ENCODE peak calls at places on chromosomes 12 and 14, in seven cellular contexts. I is heart left ventricle, J is tibial artery, K is PC-3, T is IMR-90, M is cardiac muscle cell, G is mesenchymal stem cell. L is an unnamed sample. For H3K36me3, the result is how much of the 10 kb centered on the place peaks cover.

GRCh38 chr12:125185740-125186470 is 120.7 kb downstream of the AACS start:
- DNase-seq in I (peak), J (peak), K (peak), T (peak), M (peak), G (peak), L (peak)

GRCh38 chr14:54207075-54207474 is 189.7 kb upstream of the CDKN3 start:
- DNase-seq in I (no peak), J (no peak), K (no peak), T (peak), M (no peak), G (peak), L (peak)

GRCh38 chr14:25836647-25837046 is 761.2 kb downstream of the NOVA1 start:
- DNase-seq in I (no peak), J (no peak), K (no peak), T (no peak), M (no peak), G (no peak), L (no peak)

GRCh38 chr14:89801128-89801527 is 153.4 kb downstream of the EFCAB11 start:
- DNase-seq in I (no peak), J (no peak), K (peak), T (peak), M (no peak), G (no peak), L (peak)

GRCh38 chr12:65490193-65490592 is 211.7 kb downstream of the MSRB3 start:
- DNase-seq in I (no peak), J (no peak), K (peak), T (no peak), M (no peak), G (no peak), L (no peak)

GRCh38 chr12:132549059-132549458 is 59.1 kb downstream of the FBRSL1 start:
- DNase-seq in I (no peak), J (no peak), K (no peak), T (no peak), M (no peak), G (no peak), L (no peak)

GRCh38 chr12:100251917-100252316 is 15.0 kb downstream of the DEPDC4 start:
- DNase-seq in I (no peak), J (no peak), K (peak), T (no peak), M (no peak), G (no peak), L (no peak)

GRCh38 chr12:77630341-77630740 is 200.4 kb upstream of the NAV3 start:
- DNase-seq in I (no peak), J (no peak), K (no peak), T (no peak), M (no peak), G (no peak), L (peak)

GRCh38 chr12:49894754-49895153 is 8.9 kb downstream of the FAIM2 start:
- DNase-seq in I (no peak), J (no peak), K (no peak), T (no peak), M (no peak), G (no peak), L (no peak)

DNA sequence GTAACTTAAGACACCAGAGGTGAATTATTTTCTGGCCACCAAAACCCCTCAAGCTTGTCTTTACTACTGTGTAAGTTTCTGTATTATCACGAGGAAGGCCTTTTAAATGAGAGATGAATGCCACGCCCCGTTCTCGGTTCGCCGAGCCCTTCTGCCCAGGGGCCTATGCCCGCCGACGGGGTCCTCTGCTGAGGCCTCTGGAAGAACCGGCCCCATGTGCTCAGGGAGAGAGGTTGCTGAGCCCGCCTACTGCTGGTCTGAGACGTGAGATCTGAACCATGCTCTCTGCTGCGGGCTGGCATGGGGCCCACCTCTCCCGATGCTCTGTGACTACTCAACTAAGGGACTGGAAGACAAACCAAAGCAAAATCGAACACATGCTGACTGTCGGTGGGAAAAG is 21.0 kb downstream of the AMN start:
- DNase-seq in I (no peak), J (no peak), K (no peak), T (no peak), M (no peak), G (no peak), L (no peak)
- H3K36me3 ChIP-seq in I (half or more), J (half or more), K (under half), T (half or more), M (under half), G (half or more), L (under half)

GRCh38 chr12:126772171-126772864 is 1494.7 kb upstream of the TMEM132C start:
- DNase-seq in I (no peak), J (no peak), K (peak), T (peak), M (no peak), G (no peak), L (peak)

GRCh38 chr12:126776047-126776446 is 1490.9 kb upstream of the TMEM132C start:
- DNase-seq in I (no peak), J (no peak), K (peak), T (no peak), M (no peak), G (no peak), L (no peak)

GRCh38 chr12:126770188-126770587 is 1496.8 kb upstream of the TMEM132C start:
- DNase-seq in I (no peak), J (no peak), K (no peak), T (no peak), M (no peak), G (no peak), L (no peak)

GRCh38 chr12:126773012-126773411 is 1494.0 kb upstream of the TMEM132C start:
- DNase-seq in I (no peak), J (no peak), K (no peak), T (no peak), M (no peak), G (no peak), L (no peak)

DNA sequence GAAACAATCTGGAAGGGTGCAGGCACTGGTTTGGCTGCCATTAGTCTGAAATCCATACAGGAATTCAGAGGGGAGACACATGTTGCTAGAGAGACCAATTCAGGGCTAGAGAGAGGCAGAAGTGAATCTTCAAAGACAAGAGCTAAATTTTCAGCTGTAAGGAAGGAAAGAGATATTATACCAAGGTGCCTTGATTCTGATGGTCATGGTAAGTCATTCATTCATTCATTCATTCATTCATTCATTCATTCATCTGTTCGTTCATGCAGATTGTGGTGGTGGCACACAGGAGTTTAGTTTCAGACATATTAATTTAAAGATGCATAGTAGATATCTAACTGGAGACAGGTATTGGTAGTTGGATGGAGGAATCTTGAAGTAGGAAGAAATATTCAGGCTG is 1493.5 kb upstream of the TMEM132C start:
- DNase-seq in I (no peak), J (no peak), K (no peak), T (no peak), M (no peak), G (no peak), L (no peak)
- H3K4me3 ChIP-seq in I (no peak), J (no peak), K (no peak), T (no peak), M (no peak), G (no peak), L (no peak)

GRCh38 chr12:111035578-111036301 is 115.4 kb upstream of the MYL2 start:
- DNase-seq in I (no peak), J (no peak), K (no peak), T (no peak), M (peak), G (no peak), L (no peak)
- H3K36me3 ChIP-seq in I (under half), J (under half), K (under half), T (under half), M (under half), G (under half), L (under half)

GRCh38 chr14:51677276-51677675 is 25.6 kb downstream of the FRMD6 start:
- DNase-seq in I (no peak), J (no peak), K (no peak), T (peak), M (no peak), G (peak), L (no peak)
- H3K4me3 ChIP-seq in I (no peak), J (no peak), K (no peak), T (no peak), M (no peak), G (no peak), L (no peak)

GRCh38 chr14:56340921-56341320 is 222.7 kb downstream of the PELI2 start:
- DNase-seq in I (no peak), J (no peak), K (no peak), T (no peak), M (no peak), G (no peak), L (no peak)
- H3K36me3 ChIP-seq in I (under half), J (under half), K (under half), T (under half), M (under half), G (under half), L (under half)

DNA sequence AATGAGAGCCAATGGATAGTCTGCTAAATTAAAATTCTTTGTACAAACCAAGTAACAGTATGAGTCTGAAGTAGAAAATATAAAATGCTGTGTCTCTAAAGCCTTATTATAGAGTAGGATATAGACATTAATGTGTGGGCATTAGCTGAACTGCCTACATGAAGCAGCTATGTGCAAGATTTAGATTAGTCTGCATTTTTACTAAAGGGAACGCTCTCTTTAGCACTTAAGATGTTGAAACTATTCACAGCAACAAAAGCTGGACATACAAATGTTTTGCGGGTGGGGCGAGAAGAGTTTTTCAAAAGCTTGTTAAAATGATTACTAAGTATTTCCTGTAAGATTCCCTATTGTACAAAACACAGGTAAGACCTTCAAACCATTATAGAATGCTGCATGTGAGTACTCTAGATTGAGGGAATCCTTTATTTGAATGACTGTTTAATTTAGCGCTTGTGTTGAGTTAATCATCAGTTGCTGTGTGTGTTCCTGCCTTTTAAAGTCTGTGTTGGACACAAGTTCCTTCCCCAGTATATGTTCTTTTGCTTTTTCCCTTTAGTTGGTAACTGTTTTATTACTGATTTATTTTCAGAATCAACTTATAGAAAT is 87.1 kb downstream of the RAD52 start:
- DNase-seq in I (no peak), J (no peak), K (peak), T (no peak), M (no peak), G (no peak), L (no peak)
- H3K4me3 ChIP-seq in I (no peak), J (no peak), K (no peak), T (no peak), M (no peak), G (no peak), L (no peak)

GRCh38 chr12:122128481-122128880 is 45.5 kb downstream of the IL31 start:
- DNase-seq in I (no peak), J (no peak), K (no peak), T (no peak), M (no peak), G (no peak), L (no peak)
- H3K36me3 ChIP-seq in I (half or more), J (under half), K (under half), T (under half), M (under half), G (half or more), L (under half)